ENCODE peak calls at places on chromosomes 7 and 10, in ten cellular contexts. C, R, G, T, V, U, E, F, X and K are unnamed samples.
A peak's percentile ranks its signal among the peaks of the same experiment; 100 is the strongest.

GRCh38 chr7:92343719-92344118 is 97.9 kb downstream of the ANKIB1 start:
- DNase-seq in X (no peak), U (no peak), E (peak; percentile 30), F (no peak), C (no peak), G (peak; percentile 4), V (no peak), T (no peak), R (no peak), K (no peak)

GRCh38 chr10:121368347-121369025 is 229.8 kb downstream of the FGFR2 start:
- DNase-seq in V (no peak), G (no peak), F (no peak), C (peak; percentile 39), X (no peak), T (no peak), E (no peak), U (no peak), R (no peak), K (no peak)

GRCh38 chr10:90779573-90779972 is 78.3 kb downstream of the HTR7 start:
- DNase-seq in T (peak; percentile 12), X (no peak), F (no peak), E (no peak), U (no peak), R (no peak), G (peak; percentile 8), V (no peak), C (no peak), K (no peak)

GRCh38 chr10:74255800-74256422 is 104.9 kb downstream of the ADK start:
- DNase-seq in F (no peak), R (no peak), U (peak; percentile 25), X (no peak), E (no peak), T (no peak), G (no peak), V (no peak), C (no peak), K (no peak)

GRCh38 chr10:28949005-28950004 is 272.0 kb downstream of the BAMBI start:
- DNase-seq in V (no peak), G (no peak), X (no peak), R (no peak), U (no peak), E (no peak), F (no peak), C (peak; percentile 31), T (no peak), K (no peak)

GRCh38 chr7:136018104-136018503 is 40.9 kb upstream of the MTPN start:
- DNase-seq in X (no peak), T (peak; percentile 35), U (no peak), R (no peak), C (no peak), F (no peak), V (no peak), G (peak; percentile 30), E (peak; percentile 12), K (no peak)

GRCh38 chr10:91626936-91627335 is 5.9 kb downstream of the PPP1R3C start:
- DNase-seq in E (no peak), F (no peak), X (no peak), C (no peak), G (no peak), R (no peak), T (no peak), V (no peak), U (no peak), K (no peak)

GRCh38 chr7:128053991-128054390 is 22.8 kb upstream of the LRRC4 start:
- DNase-seq in R (no peak), E (no peak), F (no peak), U (no peak), G (no peak), V (no peak), C (no peak), T (no peak), X (no peak), K (no peak)

GRCh38 chr10:71770255-71770654 is 3.1 kb downstream of the VSIR start:
- DNase-seq in T (no peak), X (no peak), C (no peak), V (no peak), F (no peak), R (no peak), E (peak; percentile 68), U (peak; percentile 40), G (no peak), K (peak; percentile 34)

DNA sequence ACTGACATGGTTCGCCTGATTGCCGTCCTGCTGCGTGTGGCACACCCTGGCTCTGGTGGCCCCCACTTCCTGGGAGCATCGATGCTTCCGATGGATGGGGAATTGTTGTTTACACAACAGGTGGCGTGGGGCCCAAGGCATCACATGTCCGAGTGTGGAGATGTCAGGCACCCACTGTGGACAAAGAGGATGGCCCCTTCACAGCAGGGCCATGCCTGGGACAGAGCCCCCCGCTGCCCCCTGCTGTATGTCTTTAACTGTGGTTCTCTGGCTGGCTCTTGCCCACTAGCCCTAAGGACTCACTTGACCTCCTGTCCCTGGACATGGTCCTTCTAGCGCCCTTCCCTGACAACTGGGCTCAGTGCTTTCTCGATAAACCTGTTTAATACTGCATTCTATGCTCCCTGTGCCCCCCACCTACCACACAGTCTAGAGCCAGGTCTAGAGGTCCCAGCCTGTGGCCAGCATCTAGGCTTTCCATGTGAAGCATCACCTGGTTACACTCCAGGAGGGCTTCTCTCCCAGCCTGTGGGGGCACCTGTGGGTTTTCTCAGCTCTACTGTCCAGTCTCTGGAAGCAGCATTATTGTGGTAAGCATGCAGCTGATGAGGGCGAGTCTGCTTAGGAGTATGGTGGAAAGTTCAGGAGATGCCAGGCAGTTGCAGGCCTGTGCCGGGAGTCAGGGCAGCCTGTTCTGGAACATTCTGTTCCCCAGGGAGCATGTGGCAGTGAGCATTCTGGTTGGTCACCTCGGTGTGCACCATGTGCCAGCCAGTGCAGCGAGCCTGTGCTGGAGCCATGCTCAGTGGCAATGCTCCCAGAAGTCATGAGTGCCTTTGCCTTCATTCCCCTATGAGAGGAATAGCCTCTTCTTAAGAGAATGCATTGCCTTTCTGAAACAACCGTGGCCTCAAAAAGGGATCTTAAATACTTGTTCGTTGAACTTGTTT is 10.4 kb downstream of the ADCY1 start:
- DNase-seq in C (no peak), R (no peak), E (no peak), G (no peak), U (no peak), F (no peak), X (no peak), V (no peak), T (no peak), K (no peak)
- TF ChIP-seq CTCF in C (no peak), R (no peak), E (no peak), G (no peak), U (no peak), F (no peak), X (no peak), V (no peak), T (no peak), K (peak; percentile 5)

GRCh38 chr7:74512762-74513161 is 59.1 kb downstream of the GTF2IRD1 start:
- DNase-seq in V (no peak), E (no peak), F (no peak), C (no peak), R (no peak), G (no peak), T (no peak), U (no peak), X (no peak), K (no peak)
- H3K4me3 ChIP-seq in V (no peak overlapping the region), E (no peak overlapping the region), F (no peak overlapping the region), C (no peak overlapping the region), R (no peak overlapping the region), G (no peak overlapping the region), T (no peak overlapping the region), U (no peak overlapping the region), X (no peak overlapping the region), K (no peak overlapping the region)

GRCh38 chr10:21514101-21514807 is 11.2 kb downstream of the SKIDA1 start:
- DNase-seq in F (no peak), C (no peak), T (peak; percentile 45), R (no peak), E (no peak), U (no peak), V (no peak), G (no peak), X (no peak), K (no peak)

GRCh38 chr10:21516270-21517131 is 9.0 kb downstream of the SKIDA1 start:
- DNase-seq in F (peak; percentile 55), U (no peak), T (peak; percentile 78), E (peak; percentile 86), V (peak; percentile 62), C (peak; percentile 87), G (peak; percentile 67), X (peak; percentile 86), R (no peak), K (no peak)

GRCh38 chr10:21517134-21517982 is 8.1 kb downstream of the SKIDA1 start:
- DNase-seq in T (peak; percentile 70), X (peak; percentile 78), F (peak; percentile 68), V (peak; percentile 68), G (peak; percentile 64), E (peak; percentile 72), R (no peak), C (peak; percentile 52), U (no peak), K (no peak)

GRCh38 chr10:21514808-21515580 is 10.5 kb downstream of the SKIDA1 start:
- DNase-seq in V (no peak), G (no peak), X (no peak), R (no peak), F (no peak), C (no peak), U (no peak), E (no peak), T (peak; percentile 67), K (no peak)

GRCh38 chr10:21515581-21516269 is 9.8 kb downstream of the SKIDA1 start:
- DNase-seq in U (no peak), G (no peak), T (peak; percentile 48), X (no peak), V (no peak), E (no peak), R (no peak), C (no peak), F (no peak), K (no peak)
- H3K27ac ChIP-seq in U (no peak overlapping the region), G (peak overlapping the region; percentile 11), T (peak overlapping the region; percentile 19), X (no peak overlapping the region), V (peak overlapping the region; percentile 99), E (peak overlapping the region; percentile 96), R (no peak overlapping the region), C (peak overlapping the region; percentile 81), F (peak overlapping the region; percentile 76), K (no peak overlapping the region)

DNA sequence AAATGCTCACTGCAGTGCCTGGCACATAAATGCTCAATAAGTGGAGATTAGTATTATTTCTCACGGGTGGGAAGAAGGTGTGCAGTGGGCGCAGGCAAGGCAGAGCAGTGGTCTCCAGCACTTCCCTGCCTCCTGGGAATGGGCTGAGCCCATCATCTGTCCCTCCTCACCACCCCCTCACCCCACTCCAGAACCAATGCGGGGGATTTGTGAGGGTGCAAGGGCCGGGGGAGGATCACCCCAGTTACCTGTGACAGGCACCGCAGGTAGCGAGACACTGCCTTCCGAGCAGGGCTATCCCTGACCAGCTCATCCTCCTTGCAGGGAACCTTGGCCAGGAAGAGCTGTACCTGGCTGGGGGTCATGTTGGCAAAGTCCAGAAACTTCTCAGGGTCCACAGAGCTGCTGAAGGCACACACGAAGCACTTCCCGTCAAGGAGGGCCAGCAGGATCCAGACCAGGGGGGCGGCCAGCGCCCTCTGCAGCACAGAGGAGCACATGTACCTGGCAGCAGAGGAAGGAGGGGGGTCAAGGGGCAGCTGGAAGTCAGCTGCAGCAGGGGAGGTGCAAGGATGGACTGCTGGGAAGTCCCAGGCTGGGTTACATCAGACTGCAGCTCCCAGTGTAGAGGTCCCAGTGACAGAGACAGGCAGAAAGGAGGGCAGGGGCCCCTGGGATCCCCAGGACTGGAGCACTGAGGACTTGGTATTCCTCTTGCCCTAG is 2.8 kb downstream of the CALHM3 start:
- DNase-seq in E (peak; percentile 39), V (no peak), G (no peak), C (no peak), R (no peak), F (no peak), X (no peak), T (no peak), U (no peak), K (no peak)
- TF ChIP-seq CTCF in E (peak; percentile 33), V (no peak), G (no peak), C (no peak), R (peak; percentile 17), F (no peak), X (no peak), T (peak; percentile 23), U (no peak), K (peak; percentile 45)